ENCODE peak calls at places on chromosome 3, in seven cellular contexts. L, G, I, D, Q, O and N are unnamed samples.

GRCh38 chr3:154089416-154090115 is 31.6 kb upstream of the ARHGEF26 start:
- DNase-seq in L (no peak), D (no peak), O (no peak), I (peak; percentile 63), Q (no peak), G (no peak), N (no peak)

GRCh38 chr3:105729662-105730061 is 139.2 kb downstream of the CBLB start:
- DNase-seq in D (no peak), O (no peak), Q (no peak), G (no peak), L (no peak), I (no peak), N (no peak)

GRCh38 chr3:196740476-196741400 is 1.1 kb downstream of the PAK2 start:
- DNase-seq in D (no peak), Q (peak; percentile 51), G (no peak), L (no peak), I (peak; percentile 21), O (no peak), N (no peak)

GRCh38 chr3:185270262-185270955 is 16.6 kb upstream of the EHHADH start:
- DNase-seq in Q (peak; percentile 65), L (no peak), I (peak; percentile 69), G (no peak), O (no peak), D (no peak), N (no peak)

GRCh38 chr3:27387625-27388024 is 18.4 kb upstream of the NEK10 start:
- DNase-seq in O (peak; percentile 71), I (no peak), D (no peak), G (no peak), L (no peak), Q (no peak), N (no peak)

GRCh38 chr3:132279030-132279429 is 38.2 kb upstream of the ACP3 start:
- DNase-seq in G (no peak), I (no peak), Q (no peak), D (no peak), O (no peak), L (no peak), N (no peak)

GRCh38 chr3:8524656-8525399 is 23.2 kb downstream of the LMCD1 start:
- DNase-seq in D (no peak), G (no peak), I (no peak), O (no peak), Q (no peak), L (no peak), N (no peak)

GRCh38 chr3:83523470-83524073 is 1435.2 kb upstream of the CADM2 start:
- DNase-seq in L (no peak), G (no peak), D (no peak), O (no peak), I (peak; percentile 60), Q (peak; percentile 75), N (no peak)

GRCh38 chr3:159252274-159252673 is 450.4 kb downstream of the MFSD1 start:
- DNase-seq in I (no peak), D (no peak), O (no peak), Q (no peak), L (no peak), G (no peak), N (no peak)

GRCh38 chr3:128270559-128271492 is 117.5 kb downstream of the EEFSEC start:
- DNase-seq in G (peak; percentile 49), Q (no peak), D (no peak), I (no peak), L (no peak), O (no peak), N (no peak)

GRCh38 chr3:66276705-66277274 is 56.0 kb downstream of the SLC25A26 start:
- DNase-seq in D (no peak), O (peak; percentile 75), G (no peak), I (peak; percentile 66), L (no peak), Q (peak; percentile 66), N (peak; percentile 31)

GRCh38 chr3:187104342-187104741 is 35.0 kb downstream of the RPL39L start:
- DNase-seq in Q (no peak), G (no peak), D (no peak), O (no peak), I (no peak), L (no peak), N (no peak)

GRCh38 chr3:30659270-30660127 is 53.1 kb downstream of the TGFBR2 start:
- DNase-seq in L (no peak), Q (peak; percentile 49), G (no peak), I (peak; percentile 42), O (no peak), D (no peak), N (no peak)

GRCh38 chr3:4440951-4441350 is 26.1 kb downstream of the SUMF1 start:
- DNase-seq in O (no peak), G (no peak), D (no peak), Q (no peak), L (no peak), I (no peak), N (no peak)

GRCh38 chr3:25055981-25056380 is 372.1 kb upstream of the RARB start:
- DNase-seq in D (no peak), I (no peak), G (no peak), Q (no peak), L (no peak), O (no peak), N (no peak)

GRCh38 chr3:48433472-48434118 is 3.7 kb upstream of the PLXNB1 start:
- DNase-seq in L (peak; percentile 70), O (peak; percentile 80), Q (no peak), G (peak; percentile 87), D (no peak), I (peak; percentile 33), N (no peak)

GRCh38 chr3:105539897-105540296 is 173.2 kb downstream of the ALCAM start:
- DNase-seq in D (no peak), L (no peak), Q (no peak), O (no peak), G (no peak), I (no peak), N (no peak)

GRCh38 chr3:98020412-98020811 is 14.7 kb downstream of the GABRR3 start:
- DNase-seq in Q (no peak), D (no peak), I (no peak), G (no peak), L (no peak), O (no peak), N (no peak)

GRCh38 chr3:101963902-101964362 is 114.6 kb downstream of the NFKBIZ start:
- DNase-seq in D (no peak), Q (no peak), G (no peak), O (no peak), I (no peak), L (no peak), N (no peak)

GRCh38 chr3:35183915-35184675 is 455.2 kb upstream of the ARPP21 start:
- DNase-seq in D (no peak), G (no peak), I (no peak), O (no peak), L (no peak), Q (no peak), N (no peak)

GRCh38 chr3:107627962-107628542 is 105.3 kb downstream of the BBX start:
- DNase-seq in G (no peak), I (no peak), O (no peak), L (no peak), D (no peak), Q (no peak), N (no peak)
- TF ChIP-seq CTCF in G (no peak), I (no peak), O (no peak), L (no peak), D (peak; percentile 52), Q (no peak), N (no peak)

DNA sequence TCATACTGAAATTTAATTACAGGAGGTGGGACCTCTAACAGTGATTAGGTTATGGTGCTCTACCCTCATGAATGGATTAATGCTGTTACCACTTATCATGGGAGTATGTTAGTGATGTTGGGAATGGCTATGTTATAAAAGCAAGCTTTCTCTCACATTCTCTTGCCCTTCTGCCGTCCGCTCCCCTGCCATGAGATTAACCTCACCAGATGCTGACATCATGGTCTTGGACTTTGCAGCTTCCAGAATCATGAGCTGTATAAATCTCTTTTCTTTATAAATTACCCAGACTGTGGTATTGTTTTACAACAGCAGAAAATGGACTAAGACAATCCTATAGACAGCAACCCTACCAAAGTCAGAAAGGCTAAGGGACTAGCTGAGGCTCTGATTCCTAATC is 884.8 kb downstream of the FHIT start:
- DNase-seq in I (no peak), D (no peak), L (no peak), Q (no peak), O (no peak), G (no peak), N (no peak)
- TF ChIP-seq CTCF in I (no peak), D (no peak), L (no peak), Q (no peak), O (no peak), G (no peak), N (no peak)

DNA sequence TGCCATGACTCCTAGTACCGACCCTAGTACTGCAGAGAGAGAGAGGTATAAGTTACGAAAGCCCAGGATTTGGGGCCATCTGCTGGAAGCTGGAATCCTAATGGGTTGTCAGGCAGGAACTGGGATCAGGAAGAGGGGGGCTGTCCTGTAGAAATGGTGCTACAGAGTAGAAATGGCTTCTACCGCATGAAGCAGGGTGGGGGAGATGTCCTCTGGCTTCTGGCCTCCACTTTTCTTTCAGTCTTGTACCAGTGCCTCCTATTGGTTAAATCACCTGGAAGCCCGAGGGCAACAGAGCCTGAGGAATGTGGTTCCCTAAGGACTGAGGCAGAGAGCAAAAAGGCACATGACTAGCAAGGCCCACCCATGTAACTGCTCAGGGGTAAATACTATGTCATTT is 20.4 kb upstream of the MITF start:
- DNase-seq in I (no peak), O (no peak), D (no peak), Q (no peak), L (no peak), G (no peak), N (no peak)
- TF ChIP-seq CTCF in I (no peak), O (no peak), D (no peak), Q (no peak), L (no peak), G (no peak), N (no peak)

GRCh38 chr3:141050913-141051632 is at the start of gene SPSB4:
- DNase-seq in D (peak; percentile 89), Q (peak; percentile 61), I (peak; percentile 77), G (no peak), O (peak; percentile 77), L (no peak), N (no peak)
- TF ChIP-seq CTCF in D (peak; percentile 76), Q (no peak), I (peak; percentile 69), G (no peak), O (peak; percentile 21), L (peak; percentile 50), N (no peak)

GRCh38 chr3:42601898-42602581 is 1.6 kb downstream of the NKTR start:
- DNase-seq in L (no peak), Q (peak; percentile 30), I (no peak), G (no peak), O (no peak), D (no peak), N (no peak)
- TF ChIP-seq CTCF in L (no peak), Q (no peak), I (no peak), G (no peak), O (no peak), D (peak; percentile 43), N (no peak)

DNA sequence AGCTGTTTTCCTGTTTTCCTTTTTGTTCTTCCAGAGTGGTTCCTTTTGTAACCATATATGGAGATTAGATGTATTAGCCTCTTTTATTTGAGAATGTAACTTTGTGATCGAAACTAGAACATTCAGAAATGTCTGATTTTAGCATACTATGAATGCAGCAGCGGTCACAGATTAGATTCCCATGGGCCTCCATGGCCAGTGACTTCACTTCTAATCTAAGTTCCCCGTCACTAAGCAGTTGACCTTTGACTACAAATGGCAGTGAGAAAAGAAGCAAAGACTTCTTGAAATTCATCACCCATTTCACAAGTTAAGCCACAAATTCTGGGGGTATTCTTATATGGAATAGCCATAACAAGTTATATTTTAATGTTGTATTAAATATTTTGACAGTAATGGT is 114.6 kb upstream of the FLNB start:
- DNase-seq in L (no peak), I (no peak), Q (no peak), D (no peak), O (no peak), G (no peak), N (no peak)
- TF ChIP-seq CTCF in L (no peak), I (no peak), Q (no peak), D (no peak), O (no peak), G (no peak), N (no peak)